ENCODE peak calls at places on chromosome 21, in five cellular contexts. S is OCI-LY7, J is trophoblast cell, K is uterus, F is A549. T is an unnamed sample.

GRCh38 chr21:36132691-36133090 is 2.2 kb upstream of the CBR3 start:
- DNase-seq in S (no peak), J (no peak), K (no peak), F (no peak), T (no peak)

GRCh38 chr21:37915941-37916794 is at the start of gene KCNJ6:
- DNase-seq in S (no peak), J (peak; percentile 42), K (no peak), F (peak; percentile 46), T (no peak)

GRCh38 chr21:21200939-21201610 is 202.9 kb downstream of the NCAM2 start:
- DNase-seq in S (no peak), J (no peak), K (no peak), F (no peak), T (no peak)

GRCh38 chr21:33931799-33932390 is 16.3 kb upstream of the ATP5PO start:
- DNase-seq in S (no peak), J (no peak), K (no peak), F (no peak), T (no peak)

GRCh38 chr21:33281101-33281652 is 15.0 kb downstream of the IL10RB start:
- DNase-seq in S (no peak), J (no peak), K (no peak), F (no peak), T (no peak)

GRCh38 chr21:29719561-29719960 is 220.2 kb downstream of the GRIK1 start:
- DNase-seq in S (no peak), J (no peak), K (no peak), F (no peak), T (no peak)

GRCh38 chr21:18384771-18385170 is 18.8 kb downstream of the TMPRSS15 start:
- DNase-seq in S (peak; percentile 52), J (no peak), K (no peak), F (no peak), T (no peak)

GRCh38 chr21:27590271-27590670 is 623.4 kb upstream of the ADAMTS5 start:
- DNase-seq in S (no peak), J (no peak), K (peak; percentile 27), F (no peak), T (no peak)

GRCh38 chr21:45974073-45975016 is 7.2 kb upstream of the COL6A1 start:
- DNase-seq in S (no peak), J (no peak), K (peak; percentile 71), F (no peak), T (no peak)

GRCh38 chr21:33760641-33761103 is 118.4 kb downstream of the ITSN1 start:
- DNase-seq in S (no peak), J (no peak), K (no peak), F (no peak), T (no peak)

GRCh38 chr21:45575993-45576837 is 34.0 kb upstream of the SLC19A1 start:
- DNase-seq in S (no peak), J (no peak), K (no peak), F (no peak), T (no peak)

GRCh38 chr21:39644069-39644468 is 31.3 kb downstream of the B3GALT5 start:
- DNase-seq in S (no peak), J (no peak), K (no peak), F (no peak), T (no peak)

GRCh38 chr21:45724994-45725843 is 81.7 kb downstream of the PCBP3 start:
- DNase-seq in S (no peak), J (no peak), K (no peak), F (no peak), T (no peak)

GRCh38 chr21:37435120-37435519 is 68.5 kb downstream of the DYRK1A start:
- DNase-seq in S (no peak), J (no peak), K (peak; percentile 42), F (no peak), T (peak; percentile 68)

GRCh38 chr21:45987121-45987711 is 5.6 kb downstream of the COL6A1 start:
- DNase-seq in S (no peak), J (no peak), K (peak; percentile 21), F (no peak), T (no peak)

GRCh38 chr21:46636181-46636512 is 673 bp downstream of the PRMT2 start:
- DNase-seq in S (no peak), J (no peak), K (no peak), F (no peak), T (no peak)

GRCh38 chr21:16377857-16378256 is 648.1 kb downstream of the USP25 start:
- DNase-seq in S (no peak), J (no peak), K (no peak), F (no peak), T (no peak)

GRCh38 chr21:38289697-38290096 is 32.9 kb downstream of the KCNJ15 start:
- DNase-seq in S (no peak), J (peak; percentile 89), K (no peak), F (no peak), T (no peak)

GRCh38 chr21:42559326-42559725 is 45.7 kb downstream of the SLC37A1 start:
- DNase-seq in S (no peak), J (no peak), K (peak; percentile 3), F (no peak), T (no peak)

GRCh38 chr21:33510826-33511225 is 19.3 kb upstream of the DNAJC28 start:
- DNase-seq in S (no peak), J (no peak), K (no peak), F (no peak), T (no peak)

GRCh38 chr21:45947296-45947695 is 34.3 kb upstream of the COL6A1 start:
- DNase-seq in S (no peak), J (no peak), K (no peak), F (no peak), T (no peak)

GRCh38 chr21:31530918-31531705 is 128.4 kb upstream of the SOD1 start:
- DNase-seq in S (no peak), J (no peak), K (no peak), F (no peak), T (no peak)

GRCh38 chr21:31526040-31526439 is 133.5 kb upstream of the SOD1 start:
- DNase-seq in S (no peak), J (no peak), K (no peak), F (peak; percentile 15), T (no peak)

GRCh38 chr21:31531967-31532366 is 127.5 kb upstream of the SOD1 start:
- DNase-seq in S (no peak), J (no peak), K (no peak), F (no peak), T (no peak)

GRCh38 chr21:31530364-31530763 is 129.1 kb upstream of the SOD1 start:
- DNase-seq in S (no peak), J (no peak), K (no peak), F (no peak), T (no peak)

GRCh38 chr21:31529406-31529805 is 130.1 kb upstream of the SOD1 start:
- DNase-seq in S (no peak), J (no peak), K (no peak), F (no peak), T (no peak)
- H3K4me3 ChIP-seq in S (no peak overlapping the region), J (no peak overlapping the region), K (no peak overlapping the region), F (no peak overlapping the region), T (no peak overlapping the region)

GRCh38 chr21:44574457-44575306 is 1.2 kb downstream of the KRTAP10-4 start:
- DNase-seq in S (no peak), J (no peak), K (no peak), F (no peak), T (no peak)

GRCh38 chr21:44578371-44579055 is 1.9 kb downstream of the KRTAP10-5 start:
- DNase-seq in S (no peak), J (no peak), K (no peak), F (no peak), T (no peak)

GRCh38 chr21:44575307-44576024 is 1.9 kb downstream of the KRTAP10-4 start:
- DNase-seq in S (no peak), J (no peak), K (no peak), F (no peak), T (no peak)

GRCh38 chr21:44572959-44573583 is 458 bp upstream of the KRTAP10-4 start:
- DNase-seq in S (no peak), J (no peak), K (no peak), F (no peak), T (no peak)

GRCh38 chr21:44576025-44576420 is 2.5 kb downstream of the KRTAP10-4 start:
- DNase-seq in S (no peak), J (no peak), K (no peak), F (no peak), T (no peak)
- H3K9me3 ChIP-seq in S (peaks cover 1% of the 10 kb centered on the region), J (peaks cover 25% of the 10 kb centered on the region), K (no peaks in the 10 kb centered on the region), F (peaks cover 18% of the 10 kb centered on the region), T (peaks cover 14% of the 10 kb centered on the region)

GRCh38 chr21:40732998-40733397 is 114.0 kb downstream of the DSCAM start:
- DNase-seq in S (no peak), J (no peak), K (no peak), F (no peak), T (no peak)
- H3K4me3 ChIP-seq in S (no peak overlapping the region), J (no peak overlapping the region), K (no peak overlapping the region), F (no peak overlapping the region), T (no peak overlapping the region)

GRCh38 chr21:14560555-14560954 is 14.4 kb upstream of the SAMSN1 start:
- DNase-seq in S (no peak), J (no peak), K (no peak), F (no peak), T (no peak)

GRCh38 chr21:14559144-14559543 is 13.0 kb upstream of the SAMSN1 start:
- DNase-seq in S (no peak), J (no peak), K (no peak), F (no peak), T (no peak)

GRCh38 chr21:14554948-14555347 is 8.8 kb upstream of the SAMSN1 start:
- DNase-seq in S (no peak), J (no peak), K (no peak), F (no peak), T (peak; percentile 57)

GRCh38 chr21:14560139-14560538 is 14.0 kb upstream of the SAMSN1 start:
- DNase-seq in S (no peak), J (no peak), K (no peak), F (no peak), T (no peak)

GRCh38 chr21:14557413-14557812 is 11.3 kb upstream of the SAMSN1 start:
- DNase-seq in S (no peak), J (no peak), K (no peak), F (no peak), T (no peak)
- H3K9me3 ChIP-seq in S (peaks cover 4% of the 10 kb centered on the region), J (no peaks in the 10 kb centered on the region), K (no peaks in the 10 kb centered on the region), F (peaks cover 3% of the 10 kb centered on the region), T (no peaks in the 10 kb centered on the region)

GRCh38 chr21:35045539-35046222 is 3.4 kb downstream of the RUNX1 start:
- DNase-seq in S (no peak), J (no peak), K (no peak), F (no peak), T (peak; percentile 85)

GRCh38 chr21:35046223-35046690 is 2.8 kb downstream of the RUNX1 start:
- DNase-seq in S (no peak), J (no peak), K (no peak), F (no peak), T (no peak)

GRCh38 chr21:35043549-35043948 is 5.6 kb downstream of the RUNX1 start:
- DNase-seq in S (peak; percentile 58), J (no peak), K (no peak), F (no peak), T (peak; percentile 56)

GRCh38 chr21:35044770-35045538 is 4.1 kb downstream of the RUNX1 start:
- DNase-seq in S (no peak), J (no peak), K (no peak), F (no peak), T (no peak)

DNA sequence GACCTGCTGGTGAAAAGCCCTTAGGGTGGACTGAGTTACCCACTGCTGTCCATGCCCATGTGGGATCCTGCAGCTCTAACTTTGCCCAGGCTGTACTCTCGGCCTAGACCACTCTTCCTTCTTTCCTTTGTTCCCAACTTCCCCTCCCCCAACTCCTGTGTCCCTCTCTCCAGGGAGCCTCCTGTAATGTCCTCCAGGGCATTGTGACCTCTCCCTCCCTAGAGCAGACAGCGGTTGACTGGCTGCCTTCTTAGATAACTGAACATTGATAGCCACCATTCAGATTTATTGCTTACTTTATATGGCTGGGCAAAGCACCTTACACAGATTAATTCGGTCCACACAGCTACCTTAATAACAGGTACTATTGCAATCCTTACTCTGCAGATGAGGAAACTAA is 5.0 kb downstream of the RUNX1 start:
- DNase-seq in S (no peak), J (no peak), K (no peak), F (no peak), T (no peak)
- H3K4me3 ChIP-seq in S (peak overlapping the region; percentile 73), J (no peak overlapping the region), K (no peak overlapping the region), F (no peak overlapping the region), T (peak overlapping the region; percentile 100)